ENCODE peak calls at places on chromosomes 7 and 10, in seven cellular contexts. P, V, H, L, M, E and K are unnamed samples.

GRCh38 chr7:7152315-7152714 is 30.0 kb upstream of the C1GALT1 start:
- DNase-seq in P (no peak), V (no peak), H (no peak), L (no peak), M (no peak), E (no peak), K (no peak)

GRCh38 chr7:142488234-142488633 is 230.4 kb upstream of the PRSS58 start:
- DNase-seq in P (no peak), V (no peak), H (no peak), L (no peak), M (no peak), E (no peak), K (no peak)

GRCh38 chr10:95560288-95561199 is 627 bp downstream of the SORBS1 start:
- DNase-seq in P (peak), V (peak), H (peak), L (peak), M (peak), E (no peak), K (no peak)

GRCh38 chr7:74373536-74373935 is 80.2 kb upstream of the GTF2IRD1 start:
- DNase-seq in P (no peak), V (peak), H (no peak), L (no peak), M (no peak), E (no peak), K (no peak)

GRCh38 chr10:81872206-81872605 is 2.8 kb upstream of the NRG3 start:
- DNase-seq in P (no peak), V (no peak), H (no peak), L (no peak), M (no peak), E (no peak), K (no peak)

GRCh38 chr7:48085942-48086341 is 3.1 kb upstream of the UPP1 start:
- DNase-seq in P (no peak), V (no peak), H (no peak), L (no peak), M (no peak), E (no peak), K (no peak)

GRCh38 chr7:150949564-150949963 is 28.6 kb downstream of the KCNH2 start:
- DNase-seq in P (no peak), V (peak), H (peak), L (no peak), M (no peak), E (no peak), K (no peak)

GRCh38 chr7:37570145-37570544 is 113.4 kb upstream of the GPR141 start:
- DNase-seq in P (no peak), V (no peak), H (no peak), L (no peak), M (no peak), E (no peak), K (no peak)

GRCh38 chr7:16919440-16919839 is 37.7 kb upstream of the AGR3 start:
- DNase-seq in P (no peak), V (no peak), H (no peak), L (no peak), M (no peak), E (no peak), K (no peak)

GRCh38 chr7:101608772-101609713 is 20.1 kb downstream of the MYL10 start:
- DNase-seq in P (no peak), V (no peak), H (no peak), L (no peak), M (peak), E (no peak), K (no peak)

GRCh38 chr7:155333346-155334234 is 35.9 kb downstream of the INSIG1 start:
- DNase-seq in P (no peak), V (no peak), H (no peak), L (no peak), M (no peak), E (no peak), K (no peak)

GRCh38 chr10:68163735-68164134 is 54.4 kb downstream of the MYPN start:
- DNase-seq in P (no peak), V (no peak), H (no peak), L (no peak), M (no peak), E (no peak), K (no peak)

GRCh38 chr7:116951366-116952292 is 1.7 kb upstream of the ST7 start:
- DNase-seq in P (no peak), V (no peak), H (no peak), L (no peak), M (no peak), E (no peak), K (no peak)

GRCh38 chr10:125451319-125451718 is 231.6 kb downstream of the TEX36 start:
- DNase-seq in P (no peak), V (no peak), H (no peak), L (no peak), M (no peak), E (no peak), K (no peak)

GRCh38 chr7:137122145-137122544 is 221.4 kb downstream of the PTN start:
- DNase-seq in P (no peak), V (no peak), H (no peak), L (no peak), M (no peak), E (no peak), K (no peak)

GRCh38 chr7:112086496-112087254 is 119.5 kb downstream of the DOCK4 start:
- DNase-seq in P (no peak), V (no peak), H (no peak), L (no peak), M (no peak), E (no peak), K (no peak)

GRCh38 chr10:21278491-21279216 is 246.8 kb downstream of the SKIDA1 start:
- DNase-seq in P (peak), V (peak), H (peak), L (peak), M (peak), E (peak), K (peak)

GRCh38 chr7:134009314-134010109 is 117.6 kb upstream of the LRGUK start:
- DNase-seq in P (no peak), V (no peak), H (no peak), L (no peak), M (peak), E (no peak), K (no peak)

GRCh38 chr10:107072786-107073185 is 91.7 kb downstream of the SORCS1 start:
- DNase-seq in P (no peak), V (no peak), H (no peak), L (no peak), M (no peak), E (no peak), K (no peak)

GRCh38 chr10:7471720-7472367 is 61.0 kb upstream of the SFMBT2 start:
- DNase-seq in P (no peak), V (no peak), H (no peak), L (no peak), M (no peak), E (no peak), K (no peak)

GRCh38 chr10:7470371-7470770 is 59.5 kb upstream of the SFMBT2 start:
- DNase-seq in P (no peak), V (no peak), H (no peak), L (no peak), M (no peak), E (no peak), K (no peak)

GRCh38 chr10:7464703-7465102 is 53.9 kb upstream of the SFMBT2 start:
- DNase-seq in P (no peak), V (no peak), H (no peak), L (no peak), M (no peak), E (no peak), K (no peak)

GRCh38 chr10:7467031-7467667 is 56.3 kb upstream of the SFMBT2 start:
- DNase-seq in P (no peak), V (no peak), H (no peak), L (no peak), M (no peak), E (no peak), K (no peak)
- H3K4me3 ChIP-seq in P (no peak), V (no peak), H (no peak), L (no peak), M (no peak), E (no peak), K (no peak)

GRCh38 chr10:77490915-77491314 is 146.7 kb downstream of the KCNMA1 start:
- DNase-seq in P (no peak), V (no peak), H (peak), L (no peak), M (no peak), E (no peak), K (no peak)

GRCh38 chr10:77493239-77493806 is 144.3 kb downstream of the KCNMA1 start:
- DNase-seq in P (no peak), V (no peak), H (no peak), L (no peak), M (no peak), E (no peak), K (no peak)

GRCh38 chr10:77496941-77497420 is 140.6 kb downstream of the KCNMA1 start:
- DNase-seq in P (peak), V (no peak), H (no peak), L (no peak), M (no peak), E (no peak), K (no peak)

GRCh38 chr10:77494789-77495541 is 142.6 kb downstream of the KCNMA1 start:
- DNase-seq in P (no peak), V (no peak), H (no peak), L (no peak), M (no peak), E (no peak), K (no peak)

DNA sequence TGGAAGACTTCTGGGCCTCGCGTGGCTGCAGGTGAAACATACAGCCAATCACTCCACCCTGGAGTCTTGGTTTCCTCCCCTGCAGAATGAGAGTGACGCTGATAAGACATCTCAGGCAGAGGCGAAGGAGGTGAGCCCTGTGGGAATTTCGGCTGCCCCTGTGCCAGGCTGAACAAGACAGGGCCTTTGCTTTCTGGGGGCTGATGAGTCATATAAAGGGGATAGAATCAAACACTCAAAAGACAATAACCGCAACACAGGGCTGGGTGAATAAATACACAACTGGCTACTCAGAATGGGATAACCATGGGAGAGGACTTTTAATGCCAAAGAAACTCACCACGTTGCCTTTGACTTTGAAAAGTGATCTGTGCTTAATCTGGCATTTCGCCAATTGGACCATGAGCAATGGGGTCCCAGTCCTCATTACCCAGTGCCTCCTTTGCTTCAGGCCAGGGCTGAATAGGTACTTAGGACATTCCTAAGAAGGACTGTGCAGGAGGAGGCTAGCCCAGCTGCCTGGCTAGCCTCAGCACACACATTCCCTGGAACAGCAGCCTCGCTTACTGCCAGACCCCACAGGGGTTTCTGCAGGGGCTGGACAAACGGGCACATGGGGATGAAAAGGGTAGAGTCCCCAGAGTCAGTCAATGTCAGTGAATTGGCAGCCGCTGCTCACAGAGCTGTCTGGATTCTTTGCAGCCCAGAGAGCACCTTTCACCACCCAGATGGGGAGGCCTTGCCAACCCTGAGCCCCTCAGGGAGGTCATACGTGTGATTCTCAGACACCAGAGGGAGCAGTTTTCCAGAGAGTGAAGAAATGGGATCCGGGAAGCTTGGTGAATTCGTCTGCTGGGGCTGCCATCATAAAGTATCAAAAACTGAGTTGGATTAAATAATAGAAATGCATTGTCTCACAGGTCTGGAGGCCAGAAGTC is 143.5 kb downstream of the KCNMA1 start:
- DNase-seq in P (peak), V (no peak), H (peak), L (no peak), M (no peak), E (no peak), K (no peak)
- H3K4me3 ChIP-seq in P (no peak), V (no peak), H (no peak), L (no peak), M (no peak), E (no peak), K (no peak)

GRCh38 chr10:132589015-132589414 is 51.4 kb downstream of the INPP5A start:
- DNase-seq in P (no peak), V (no peak), H (no peak), L (no peak), M (no peak), E (no peak), K (no peak)

GRCh38 chr10:132589681-132590080 is 52.1 kb downstream of the INPP5A start:
- DNase-seq in P (no peak), V (no peak), H (no peak), L (no peak), M (no peak), E (no peak), K (no peak)

GRCh38 chr10:132587175-132587574 is 49.6 kb downstream of the INPP5A start:
- DNase-seq in P (no peak), V (no peak), H (no peak), L (no peak), M (no peak), E (no peak), K (no peak)

GRCh38 chr10:132586731-132587130 is 49.1 kb downstream of the INPP5A start:
- DNase-seq in P (no peak), V (no peak), H (no peak), L (no peak), M (no peak), E (no peak), K (no peak)

GRCh38 chr10:132588301-132589013 is 50.9 kb downstream of the INPP5A start:
- DNase-seq in P (no peak), V (no peak), H (no peak), L (no peak), M (no peak), E (no peak), K (no peak)
- H3K4me3 ChIP-seq in P (no peak), V (no peak), H (no peak), L (no peak), M (no peak), E (no peak), K (no peak)

DNA sequence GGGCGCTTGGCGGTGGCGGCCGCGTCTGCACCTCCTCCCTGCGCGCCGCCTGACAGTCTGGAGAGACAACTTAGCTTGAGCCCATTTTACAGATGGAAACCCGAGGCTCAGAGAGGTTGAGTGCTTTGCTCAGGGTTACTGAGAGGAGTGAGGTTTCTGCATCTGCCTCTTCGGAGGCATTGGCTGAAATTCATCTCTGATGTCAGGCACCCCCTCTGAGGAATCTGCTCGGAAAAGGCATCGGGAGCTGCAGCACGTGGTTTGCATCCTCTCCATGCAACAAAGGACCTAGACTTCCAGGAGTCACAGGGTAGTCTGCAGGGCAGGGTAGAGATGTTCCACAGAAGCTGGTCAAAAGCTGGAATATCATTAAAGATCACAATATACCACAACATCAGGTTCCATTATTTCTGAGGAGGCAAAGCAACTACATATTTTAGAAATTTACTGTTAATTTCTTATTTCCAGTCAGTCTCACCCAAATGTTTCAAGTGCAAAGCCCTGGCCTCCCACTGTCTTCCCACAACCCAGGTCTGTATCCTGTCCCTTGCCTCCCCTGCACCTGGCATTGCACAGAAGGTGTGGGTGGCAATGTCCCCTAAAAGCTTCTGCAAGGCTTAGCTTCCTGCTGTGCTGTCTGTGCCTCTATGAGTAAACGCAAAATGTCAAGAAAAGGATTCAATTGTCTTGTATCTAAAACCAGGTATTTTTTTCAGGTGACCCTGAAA is 3.4 kb upstream of the ANTXRL start:
- DNase-seq in P (no peak), V (no peak), H (no peak), L (no peak), M (no peak), E (no peak), K (no peak)
- H3K4me3 ChIP-seq in P (no peak), V (no peak), H (no peak), L (peak), M (no peak), E (no peak), K (peak)